ENCODE peak calls at places on chromosomes 16 and 17, in seven cellular contexts. V is hepatocyte, D is PC-3, T is GM23338, B is HCT116, C is neural progenitor cell, X is MM.1S. G is an unnamed sample.

GRCh38 chr16:65773319-65773874 is 593.1 kb upstream of the CDH5 start:
- DNase-seq in C (no peak), B (no peak), D (no peak), V (no peak), T (peak), X (peak), G (no peak)

GRCh38 chr16:51276335-51276734 is 125.3 kb upstream of the SALL1 start:
- DNase-seq in D (no peak), T (no peak), V (no peak), B (no peak), C (no peak), X (no peak), G (peak)

GRCh38 chr17:1573932-1574696 is 11.5 kb upstream of the PITPNA start:
- DNase-seq in T (peak), V (peak), D (peak), X (peak), B (peak), C (peak), G (peak)

GRCh38 chr16:35689764-35690163 is 2230.4 kb downstream of the TP53TG3F start:
- DNase-seq in V (no peak), X (no peak), C (no peak), T (no peak), B (no peak), D (no peak), G (no peak)

GRCh38 chr17:64502021-64502420 is 4.1 kb downstream of the DDX5 start:
- DNase-seq in V (no peak), X (no peak), B (no peak), C (no peak), T (no peak), D (no peak), G (peak)

GRCh38 chr16:13036600-13036999 is 135.2 kb downstream of the SHISA9 start:
- DNase-seq in B (no peak), V (peak), T (peak), D (peak), C (peak), X (peak), G (peak)

GRCh38 chr16:66746682-66747081 is 4.7 kb downstream of the DYNC1LI2 start:
- DNase-seq in D (no peak), V (no peak), C (no peak), T (no peak), B (no peak), X (peak), G (peak)

GRCh38 chr17:58669853-58670252 is 22.0 kb downstream of the TEX14 start:
- DNase-seq in C (no peak), X (no peak), B (no peak), D (no peak), V (no peak), T (no peak), G (no peak)

GRCh38 chr17:21252875-21253645 is at the start of gene NATD1:
- DNase-seq in C (peak), X (peak), V (peak), T (peak), D (peak), B (peak), G (peak)

GRCh38 chr17:48004973-48005372 is 32.6 kb downstream of the COPZ2 start:
- DNase-seq in B (no peak), D (no peak), V (no peak), X (no peak), T (no peak), C (no peak), G (peak)

GRCh38 chr16:559411-560207 is 585 bp upstream of the PRR35 start:
- DNase-seq in B (no peak), T (no peak), V (no peak), C (no peak), D (no peak), X (no peak), G (no peak)

GRCh38 chr17:19386974-19387920 is at the start of gene MFAP4:
- DNase-seq in V (peak), B (no peak), X (no peak), C (peak), D (no peak), T (peak), G (peak)

GRCh38 chr17:70855401-70856054 is 686.2 kb downstream of the KCNJ2 start:
- DNase-seq in C (no peak), X (no peak), V (no peak), D (peak), T (no peak), B (no peak), G (peak)

GRCh38 chr16:88768041-88768876 is 16.8 kb downstream of the PIEZO1 start:
- DNase-seq in B (no peak), T (no peak), X (no peak), C (peak), V (peak), D (no peak), G (peak)

GRCh38 chr17:17119106-17119505 is 76.8 kb downstream of the MPRIP start:
- DNase-seq in X (no peak), V (no peak), T (no peak), D (no peak), C (no peak), B (no peak), G (no peak)

GRCh38 chr17:78780852-78781338 is 1.2 kb downstream of the CYTH1 start:
- DNase-seq in B (no peak), C (no peak), D (no peak), T (no peak), X (no peak), V (no peak), G (peak)

GRCh38 chr17:48442819-48443218 is 12.8 kb upstream of the SKAP1 start:
- DNase-seq in D (peak), X (peak), B (no peak), V (no peak), C (no peak), T (no peak), G (no peak)

GRCh38 chr17:39064374-39064773 is 87.1 kb downstream of the PLXDC1 start:
- DNase-seq in C (no peak), B (no peak), T (no peak), X (no peak), D (peak), V (no peak), G (peak)

GRCh38 chr17:63550816-63551639 is 751 bp downstream of the DCAF7 start:
- DNase-seq in T (peak), B (no peak), D (peak), X (no peak), V (peak), C (peak), G (peak)

GRCh38 chr17:76446449-76447231 is 6.3 kb downstream of the UBE2O start:
- DNase-seq in V (peak), B (peak), X (no peak), C (no peak), D (peak), T (peak), G (peak)

GRCh38 chr17:35775583-35775982 is 14.9 kb downstream of the C17orf50 start:
- DNase-seq in V (no peak), B (no peak), D (no peak), X (no peak), T (no peak), C (no peak), G (no peak)

GRCh38 chr17:81004336-81005015 is 12.8 kb downstream of the CHMP6 start:
- DNase-seq in V (no peak), C (peak), B (no peak), X (no peak), T (no peak), D (no peak), G (peak)

GRCh38 chr17:1188812-1189211 is 9.0 kb upstream of the ABR start:
- DNase-seq in D (no peak), V (no peak), X (no peak), C (no peak), T (no peak), B (no peak), G (peak)

GRCh38 chr17:43832976-43833829 is at the start of gene MPP3:
- DNase-seq in B (no peak), T (peak), V (peak), C (peak), D (peak), X (peak), G (peak)

GRCh38 chr17:27315322-27315721 is 21.4 kb downstream of the WSB1 start:
- DNase-seq in X (no peak), D (no peak), T (no peak), B (no peak), C (no peak), V (peak), G (peak)

GRCh38 chr16:19281246-19281645 is 4.3 kb upstream of the CLEC19A start:
- DNase-seq in C (no peak), V (peak), D (no peak), T (no peak), X (no peak), B (no peak), G (no peak)

GRCh38 chr17:17151055-17151454 is 55.1 kb downstream of the PLD6 start:
- DNase-seq in V (no peak), T (no peak), D (peak), X (no peak), C (no peak), B (no peak), G (peak)

GRCh38 chr17:18033442-18034099 is 5.4 kb downstream of the ATPAF2 start:
- DNase-seq in D (peak), T (peak), V (peak), X (peak), C (peak), B (peak), G (peak)

DNA sequence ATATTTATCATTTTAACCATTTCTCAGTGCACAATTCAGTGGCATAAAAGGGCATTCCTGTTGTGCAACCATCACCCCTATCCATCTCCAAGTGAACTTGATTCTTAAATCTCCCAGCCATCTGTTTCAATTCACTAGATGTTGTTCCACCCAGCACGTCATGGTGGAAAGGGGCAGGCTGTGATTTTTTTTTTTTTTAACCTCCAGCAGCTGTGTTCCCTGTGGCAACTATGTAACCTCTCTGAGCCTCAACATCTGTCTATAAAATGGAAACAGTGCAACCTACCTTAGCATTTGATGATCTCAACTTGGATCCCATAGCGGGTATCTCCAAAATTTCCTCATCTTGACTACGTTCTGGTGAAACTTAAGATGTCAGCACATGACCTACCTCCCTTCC is 604.5 kb downstream of the WWOX start:
- DNase-seq in B (no peak), D (no peak), V (no peak), T (no peak), C (no peak), X (no peak), G (no peak)
- H3K4me3 ChIP-seq in B (no peak), D (no peak), V (no peak), T (no peak), C (no peak), X (no peak), G (no peak)

GRCh38 chr16:70648606-70649005 is 2.2 kb downstream of the IL34 start:
- DNase-seq in C (no peak), V (no peak), D (no peak), B (no peak), X (no peak), T (no peak), G (no peak)
- H2AFZ ChIP-seq in C (no peak), V (no peak), D (no peak), B (no peak), X (no peak), T (no peak), G (no peak)

GRCh38 chr16:22763655-22764054 is 50.3 kb upstream of the HS3ST2 start:
- DNase-seq in C (no peak), T (no peak), B (no peak), X (no peak), D (no peak), V (peak), G (no peak)
- TF ChIP-seq EZH2phosphoT487 in C (no peak), T (no peak), B (no peak), X (no peak), D (no peak), V (no peak), G (no peak)

GRCh38 chr16:11238272-11239202 is 17.5 kb downstream of the SOCS1 start:
- DNase-seq in C (no peak), T (peak), X (no peak), D (no peak), B (no peak), V (no peak), G (no peak)
- H3K4me3 ChIP-seq in C (no peak), T (no peak), X (no peak), D (no peak), B (no peak), V (no peak), G (no peak)

GRCh38 chr17:74738051-74738996 is 1.3 kb downstream of the RAB37 start:
- DNase-seq in X (peak), D (peak), B (no peak), C (no peak), V (peak), T (no peak), G (no peak)
- H2AFZ ChIP-seq in X (peak), D (no peak), B (peak), C (peak), V (no peak), T (peak), G (peak)

GRCh38 chr16:86191663-86192062 is 292.7 kb downstream of the IRF8 start:
- DNase-seq in D (no peak), X (no peak), V (no peak), C (no peak), T (no peak), B (no peak), G (no peak)

GRCh38 chr16:86189934-86190333 is 291.0 kb downstream of the IRF8 start:
- DNase-seq in V (no peak), D (no peak), T (no peak), B (no peak), C (no peak), X (no peak), G (no peak)

GRCh38 chr16:86185089-86185488 is 286.1 kb downstream of the IRF8 start:
- DNase-seq in D (no peak), V (no peak), B (no peak), X (no peak), C (no peak), T (no peak), G (no peak)

GRCh38 chr16:86181526-86181925 is 282.6 kb downstream of the IRF8 start:
- DNase-seq in X (no peak), C (no peak), B (no peak), V (no peak), T (no peak), D (no peak), G (no peak)

GRCh38 chr16:86186361-86186760 is 287.4 kb downstream of the IRF8 start:
- DNase-seq in V (no peak), D (no peak), X (no peak), T (no peak), C (no peak), B (no peak), G (no peak)
- TF ChIP-seq EZH2phosphoT487 in V (no peak), D (no peak), X (no peak), T (no peak), C (no peak), B (no peak), G (no peak)

DNA sequence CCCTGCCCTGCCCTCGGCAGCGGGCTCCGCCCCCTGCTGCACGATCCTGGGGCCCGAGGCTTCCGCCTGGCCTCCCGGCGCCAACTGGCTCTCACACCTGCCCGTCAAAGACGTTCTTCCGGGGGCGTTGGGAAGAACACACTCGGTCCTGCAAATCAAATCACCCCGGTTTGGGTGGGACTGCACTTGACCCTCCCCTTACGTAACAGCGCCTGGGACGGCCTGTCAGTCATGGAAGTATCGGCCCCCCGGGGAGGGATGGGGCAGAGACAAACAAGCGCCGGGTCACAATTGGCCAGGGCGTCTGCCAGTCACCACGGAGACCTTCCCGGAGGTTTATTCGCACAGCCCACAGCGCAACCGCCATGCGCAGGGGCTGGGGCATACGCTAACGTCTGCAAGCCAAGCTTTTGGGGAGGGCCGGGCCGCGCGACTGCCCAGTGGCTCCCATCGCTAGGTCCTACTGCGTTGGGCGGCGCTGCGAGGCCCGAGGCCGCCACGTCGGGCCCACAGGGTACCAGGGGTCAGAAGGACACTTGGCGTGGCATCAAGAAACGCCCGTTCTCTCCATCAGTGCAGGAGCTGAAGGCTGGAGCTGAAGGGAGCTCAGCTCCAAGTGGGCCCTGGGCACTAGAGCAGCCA is 382 bp upstream of the AKTIP start:
- DNase-seq in B (peak), T (peak), V (peak), C (peak), X (peak), D (peak), G (peak)
- H3K4me3 ChIP-seq in B (peak), T (peak), V (peak), C (peak), X (peak), D (peak), G (peak)

G was measured in GM23248.